ENCODE peak calls at places on chromosomes 6 and 20, in seven cellular contexts. Q, N, I, A, P, X and Z are unnamed samples.
A peak's percentile ranks its signal among the peaks of the same experiment; 100 is the strongest.

GRCh38 chr6:147063469-147064031 is 140.7 kb upstream of the STXBP5 start:
- DNase-seq in Q (peak; percentile 89), N (no peak), I (no peak), A (no peak), P (peak; percentile 78), X (peak; percentile 71), Z (peak; percentile 51)

GRCh38 chr6:26360451-26361416 is 4.3 kb upstream of the BTN3A2 start:
- DNase-seq in Q (no peak), N (no peak), I (no peak), A (no peak), P (no peak), X (no peak), Z (no peak)

GRCh38 chr6:113855500-113856010 is 1.6 kb upstream of the MARCKS start:
- DNase-seq in Q (peak; percentile 55), N (peak; percentile 62), I (no peak), A (no peak), P (peak; percentile 67), X (no peak), Z (no peak)

GRCh38 chr6:18248698-18249097 is 15.6 kb downstream of the DEK start:
- DNase-seq in Q (no peak), N (no peak), I (no peak), A (no peak), P (no peak), X (no peak), Z (no peak)

GRCh38 chr6:83536034-83536646 is 23.8 kb downstream of the PRSS35 start:
- DNase-seq in Q (peak; percentile 53), N (peak; percentile 84), I (peak; percentile 60), A (peak; percentile 46), P (peak; percentile 40), X (peak; percentile 73), Z (peak; percentile 87)

GRCh38 chr6:159720708-159721107 is 6.6 kb upstream of the WTAP start:
- DNase-seq in Q (no peak), N (no peak), I (no peak), A (peak; percentile 17), P (peak; percentile 47), X (peak; percentile 73), Z (peak; percentile 29)

GRCh38 chr6:143346004-143346403 is 104.5 kb downstream of the ADAT2 start:
- DNase-seq in Q (no peak), N (no peak), I (no peak), A (no peak), P (no peak), X (no peak), Z (no peak)

GRCh38 chr6:22732186-22732970 is 163.0 kb downstream of the HDGFL1 start:
- DNase-seq in Q (peak; percentile 60), N (no peak), I (no peak), A (no peak), P (no peak), X (no peak), Z (no peak)

GRCh38 chr20:2408111-2408510 is 27.4 kb downstream of the TGM6 start:
- DNase-seq in Q (no peak), N (no peak), I (no peak), A (no peak), P (no peak), X (no peak), Z (no peak)

GRCh38 chr20:43749734-43750294 is 23.0 kb upstream of the GTSF1L start:
- DNase-seq in Q (peak; percentile 38), N (peak; percentile 100), I (peak; percentile 82), A (peak; percentile 70), P (peak; percentile 61), X (peak; percentile 60), Z (peak; percentile 77)

GRCh38 chr20:25020345-25020744 is 27.8 kb upstream of the APMAP start:
- DNase-seq in Q (no peak), N (no peak), I (no peak), A (no peak), P (no peak), X (no peak), Z (no peak)

GRCh38 chr20:58307270-58307669 is 2.2 kb upstream of the RAB22A start:
- DNase-seq in Q (no peak), N (no peak), I (no peak), A (no peak), P (no peak), X (no peak), Z (no peak)

GRCh38 chr6:143575840-143576498 is 64.4 kb upstream of the FUCA2 start:
- DNase-seq in Q (no peak), N (no peak), I (no peak), A (no peak), P (no peak), X (no peak), Z (no peak)

GRCh38 chr6:139540276-139540675 is 165.8 kb upstream of the CITED2 start:
- DNase-seq in Q (peak; percentile 77), N (no peak), I (no peak), A (no peak), P (peak; percentile 88), X (peak; percentile 20), Z (no peak)

GRCh38 chr6:152461556-152461955 is 175.6 kb downstream of the SYNE1 start:
- DNase-seq in Q (peak; percentile 35), N (no peak), I (no peak), A (no peak), P (no peak), X (no peak), Z (no peak)

GRCh38 chr20:9409981-9410380 is 104.4 kb upstream of the LAMP5 start:
- DNase-seq in Q (peak; percentile 94), N (no peak), I (no peak), A (no peak), P (peak; percentile 85), X (peak; percentile 67), Z (no peak)

GRCh38 chr20:56422824-56423189 is 10.7 kb downstream of the CASS4 start:
- DNase-seq in Q (peak; percentile 33), N (no peak), I (no peak), A (no peak), P (no peak), X (no peak), Z (no peak)

GRCh38 chr6:72643214-72643613 is 21.4 kb downstream of the KCNQ5 start:
- DNase-seq in Q (no peak), N (no peak), I (no peak), A (no peak), P (no peak), X (no peak), Z (no peak)

GRCh38 chr6:56938634-56939294 is 16.1 kb upstream of the BEND6 start:
- DNase-seq in Q (peak; percentile 99), N (no peak), I (no peak), A (no peak), P (peak; percentile 76), X (peak; percentile 36), Z (no peak)

GRCh38 chr20:29740601-29740950 is 1516.9 kb upstream of the DEFB115 start:
- DNase-seq in Q (no peak), N (no peak), I (no peak), A (no peak), P (no peak), X (no peak), Z (no peak)

GRCh38 chr6:127641905-127642304 is 64.9 kb downstream of the C6orf58 start:
- DNase-seq in Q (peak; percentile 36), N (peak; percentile 52), I (peak; percentile 65), A (peak; percentile 21), P (peak; percentile 45), X (peak; percentile 65), Z (peak; percentile 1)

GRCh38 chr20:36399147-36399968 is 93.2 kb downstream of the DLGAP4 start:
- DNase-seq in Q (peak; percentile 11), N (peak; percentile 97), I (peak; percentile 95), A (peak; percentile 32), P (peak; percentile 26), X (peak; percentile 96), Z (peak; percentile 90)

GRCh38 chr20:44678990-44679611 is 27.6 kb upstream of the ADA start:
- DNase-seq in Q (no peak), N (no peak), I (no peak), A (no peak), P (no peak), X (no peak), Z (no peak)

GRCh38 chr6:32133786-32134185 is 3.7 kb upstream of the FKBPL start:
- DNase-seq in Q (peak; percentile 56), N (no peak), I (no peak), A (no peak), P (no peak), X (no peak), Z (no peak)
- H4K8ac ChIP-seq in Q (peak overlapping the region; percentile 56), N (no peak overlapping the region), I (no peak overlapping the region), A (no peak overlapping the region), P (no peak overlapping the region), X (no peak overlapping the region), Z (no peak overlapping the region)

GRCh38 chr6:164114656-164115055 is 700.1 kb downstream of the QKI start:
- DNase-seq in Q (no peak), N (no peak), I (no peak), A (no peak), P (no peak), X (no peak), Z (no peak)
- H3K4ac ChIP-seq in Q (no peak overlapping the region), N (no peak overlapping the region), I (no peak overlapping the region), A (no peak overlapping the region), P (no peak overlapping the region), X (no peak overlapping the region), Z (no peak overlapping the region)

DNA sequence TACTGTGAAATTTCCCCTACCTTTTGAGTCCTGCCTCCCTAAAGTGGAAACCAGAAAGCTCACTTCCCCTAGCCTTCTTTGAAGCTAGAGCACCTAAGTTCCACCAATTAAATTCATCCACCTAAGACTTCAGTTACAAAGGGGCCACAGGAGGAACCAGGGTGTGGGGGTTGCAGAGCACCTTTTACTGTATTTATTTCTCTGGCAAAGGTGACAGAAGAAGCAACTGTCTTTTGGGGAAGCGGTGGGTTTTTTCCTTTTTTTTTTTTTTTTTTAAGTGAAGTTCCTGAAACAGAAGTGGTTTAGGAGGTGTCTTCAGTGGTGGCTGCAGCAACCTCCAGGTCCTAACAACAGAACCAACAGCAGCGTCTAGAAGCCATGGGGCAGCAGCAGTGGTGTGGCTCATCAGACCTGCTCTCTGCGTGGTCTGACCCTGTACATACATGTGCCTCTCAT is 13.1 kb downstream of the PSMB9 start:
- DNase-seq in Q (no peak), N (no peak), I (no peak), A (no peak), P (no peak), X (no peak), Z (no peak)
- H2AK5ac ChIP-seq in Q (no peak overlapping the region), N (no peak overlapping the region), I (no peak overlapping the region), A (no peak overlapping the region), P (no peak overlapping the region), X (no peak overlapping the region), Z (no peak overlapping the region)

GRCh38 chr20:49471397-49471796 is 11.1 kb downstream of the KCNB1 start:
- DNase-seq in Q (no peak), N (no peak), I (no peak), A (no peak), P (no peak), X (peak; percentile 23), Z (no peak)

GRCh38 chr20:49470922-49471321 is 11.5 kb downstream of the KCNB1 start:
- DNase-seq in Q (no peak), N (no peak), I (no peak), A (no peak), P (no peak), X (no peak), Z (no peak)

GRCh38 chr20:49466114-49466912 is 16.2 kb downstream of the KCNB1 start:
- DNase-seq in Q (no peak), N (no peak), I (no peak), A (no peak), P (no peak), X (peak; percentile 31), Z (no peak)

GRCh38 chr20:49468412-49468811 is 14.1 kb downstream of the KCNB1 start:
- DNase-seq in Q (no peak), N (no peak), I (no peak), A (no peak), P (no peak), X (no peak), Z (no peak)

GRCh38 chr20:49469060-49469459 is 13.4 kb downstream of the KCNB1 start:
- DNase-seq in Q (no peak), N (no peak), I (no peak), A (no peak), P (no peak), X (no peak), Z (no peak)
- H4K8ac ChIP-seq in Q (no peak overlapping the region), N (no peak overlapping the region), I (no peak overlapping the region), A (no peak overlapping the region), P (no peak overlapping the region), X (no peak overlapping the region), Z (no peak overlapping the region)